ENCODE peak calls at places on chromosomes 16 and 17, in four cellular contexts. M is head of caudate nucleus, J is GM10248, C is tibial artery. F is an unnamed sample.

GRCh38 chr16:872436-873242 is 72.1 kb upstream of the GNG13 start:
- DNase-seq in M (no peak), J (no peak), C (no peak), F (no peak)

GRCh38 chr16:49811630-49812334 is 44.1 kb downstream of the ZNF423 start:
- DNase-seq in M (no peak), J (no peak), C (no peak), F (no peak)

GRCh38 chr16:50475170-50475569 is 73.0 kb upstream of the NKD1 start:
- DNase-seq in M (no peak), J (no peak), C (no peak), F (no peak)

GRCh38 chr17:8875416-8875815 is 7.9 kb upstream of the PIK3R6 start:
- DNase-seq in M (no peak), J (no peak), C (no peak), F (no peak)

GRCh38 chr16:48517493-48517892 is 92.5 kb downstream of the N4BP1 start:
- DNase-seq in M (no peak), J (no peak), C (no peak), F (no peak)

GRCh38 chr17:19316756-19317358 is 45.7 kb downstream of the B9D1 start:
- DNase-seq in M (no peak), J (no peak), C (no peak), F (no peak)

GRCh38 chr16:53952215-53953208 is 248.6 kb downstream of the FTO start:
- DNase-seq in M (no peak), J (peak), C (no peak), F (no peak)

GRCh38 chr17:67276075-67276474 is 31.1 kb upstream of the HELZ start:
- DNase-seq in M (no peak), J (no peak), C (no peak), F (no peak)

GRCh38 chr17:57869599-57870282 is 19.9 kb upstream of the MRPS23 start:
- DNase-seq in M (no peak), J (no peak), C (no peak), F (no peak)

GRCh38 chr16:82137819-82138177 is 32.2 kb downstream of the MPHOSPH6 start:
- DNase-seq in M (no peak), J (no peak), C (no peak), F (no peak)

GRCh38 chr17:34313164-34313563 is 6.1 kb upstream of the CCL8 start:
- DNase-seq in M (no peak), J (no peak), C (no peak), F (no peak)

GRCh38 chr16:56370836-56371235 is 54.5 kb downstream of the AMFR start:
- DNase-seq in M (no peak), J (no peak), C (no peak), F (no peak)

GRCh38 chr17:81429813-81430510 is 34.7 kb downstream of the BAHCC1 start:
- DNase-seq in M (peak), J (no peak), C (no peak), F (no peak)

GRCh38 chr16:67384778-67385510 is 8.4 kb downstream of the TPPP3 start:
- DNase-seq in M (no peak), J (no peak), C (no peak), F (no peak)

GRCh38 chr17:78736526-78737079 is 45.5 kb downstream of the CYTH1 start:
- DNase-seq in M (no peak), J (peak), C (peak), F (no peak)

GRCh38 chr16:31038993-31039392 is 5.6 kb downstream of the STX4 start:
- DNase-seq in M (no peak), J (no peak), C (no peak), F (no peak)

GRCh38 chr16:27225536-27226360 is 22.4 kb downstream of the KDM8 start:
- DNase-seq in M (no peak), J (no peak), C (no peak), F (no peak)

GRCh38 chr16:84724619-84725307 is 25.0 kb downstream of the USP10 start:
- DNase-seq in M (no peak), J (peak), C (no peak), F (no peak)

GRCh38 chr16:1770328-1771071 is 843 bp downstream of the NME3 start:
- DNase-seq in M (no peak), J (peak), C (peak), F (no peak)

GRCh38 chr16:25065899-25066298 is 45.6 kb upstream of the LCMT1 start:
- DNase-seq in M (no peak), J (peak), C (no peak), F (no peak)

GRCh38 chr17:73255671-73256181 is 6.0 kb downstream of the CPSF4L start:
- DNase-seq in M (peak), J (peak), C (no peak), F (peak)

GRCh38 chr17:16297367-16298139 is 55.7 kb downstream of the CENPV start:
- DNase-seq in M (no peak), J (no peak), C (no peak), F (no peak)

GRCh38 chr16:89958068-89958467 is 9.5 kb downstream of the DEF8 start:
- DNase-seq in M (peak), J (peak), C (peak), F (no peak)

F was measured in GM18507.